ENCODE peak calls at places on chromosomes 11 and 22, in six cellular contexts. One of them, this sample, is unnamed.

GRCh38 chr11:128061321-128061871 is 526.0 kb downstream of the ETS1 start:
- DNase-seq in CD4-positive, CD25-positive, alpha-beta regulatory T cell: no peak
- DNase-seq in PC-3: no peak
- DNase-seq in right lobe of liver: no peak
- DNase-seq in BE2C: no peak
- DNase-seq in A549: no peak
- DNase-seq in this sample: no peak

GRCh38 chr11:126109941-126110731 is 47.5 kb upstream of the CDON start:
- DNase-seq in CD4-positive, CD25-positive, alpha-beta regulatory T cell: no peak
- DNase-seq in PC-3: peak
- DNase-seq in BE2C: no peak
- DNase-seq in right lobe of liver: no peak
- DNase-seq in A549: no peak
- DNase-seq in this sample: no peak

GRCh38 chr11:45982656-45983470 is 60.4 kb downstream of the LARGE2 start:
- DNase-seq in right lobe of liver: no peak
- DNase-seq in A549: no peak
- DNase-seq in PC-3: no peak
- DNase-seq in BE2C: peak
- DNase-seq in CD4-positive, CD25-positive, alpha-beta regulatory T cell: no peak
- DNase-seq in this sample: no peak

GRCh38 chr11:69245491-69246345 is 48.2 kb upstream of the MYEOV start:
- DNase-seq in CD4-positive, CD25-positive, alpha-beta regulatory T cell: no peak
- DNase-seq in A549: no peak
- DNase-seq in BE2C: no peak
- DNase-seq in right lobe of liver: no peak
- DNase-seq in PC-3: no peak
- DNase-seq in this sample: no peak

GRCh38 chr22:43154887-43155536 is 3.7 kb downstream of the TSPO start:
- DNase-seq in BE2C: no peak
- DNase-seq in PC-3: no peak
- DNase-seq in right lobe of liver: no peak
- DNase-seq in CD4-positive, CD25-positive, alpha-beta regulatory T cell: no peak
- DNase-seq in A549: no peak
- DNase-seq in this sample: no peak

GRCh38 chr11:2142762-2143202 is 3.6 kb upstream of the IGF2 start:
- DNase-seq in right lobe of liver: no peak
- DNase-seq in A549: no peak
- DNase-seq in BE2C: no peak
- DNase-seq in CD4-positive, CD25-positive, alpha-beta regulatory T cell: no peak
- DNase-seq in PC-3: peak
- DNase-seq in this sample: no peak

GRCh38 chr11:119700536-119701346 is 28.3 kb downstream of the NECTIN1 start:
- DNase-seq in CD4-positive, CD25-positive, alpha-beta regulatory T cell: no peak
- DNase-seq in PC-3: peak
- DNase-seq in BE2C: no peak
- DNase-seq in right lobe of liver: no peak
- DNase-seq in A549: no peak
- DNase-seq in this sample: no peak

GRCh38 chr11:67293090-67293489 is 4.0 kb downstream of the ANKRD13D start:
- DNase-seq in right lobe of liver: no peak
- DNase-seq in BE2C: no peak
- DNase-seq in CD4-positive, CD25-positive, alpha-beta regulatory T cell: no peak
- DNase-seq in PC-3: peak
- DNase-seq in A549: no peak
- DNase-seq in this sample: no peak

GRCh38 chr11:66768088-66768521 is 39.1 kb upstream of the SPTBN2 start:
- DNase-seq in A549: peak
- DNase-seq in CD4-positive, CD25-positive, alpha-beta regulatory T cell: no peak
- DNase-seq in PC-3: no peak
- DNase-seq in right lobe of liver: no peak
- DNase-seq in BE2C: no peak
- DNase-seq in this sample: no peak

GRCh38 chr22:25353516-25354445 is 134.3 kb downstream of the CRYBB2 start:
- DNase-seq in PC-3: no peak
- DNase-seq in BE2C: no peak
- DNase-seq in CD4-positive, CD25-positive, alpha-beta regulatory T cell: no peak
- DNase-seq in right lobe of liver: no peak
- DNase-seq in A549: no peak
- DNase-seq in this sample: no peak

GRCh38 chr11:65021003-65021402 is 6.2 kb upstream of the SNX15 start:
- DNase-seq in PC-3: no peak
- DNase-seq in CD4-positive, CD25-positive, alpha-beta regulatory T cell: no peak
- DNase-seq in right lobe of liver: no peak
- DNase-seq in BE2C: no peak
- DNase-seq in A549: no peak
- DNase-seq in this sample: no peak

GRCh38 chr11:114304969-114305368 is 8.8 kb downstream of the NNMT start:
- DNase-seq in CD4-positive, CD25-positive, alpha-beta regulatory T cell: no peak
- DNase-seq in BE2C: no peak
- DNase-seq in A549: no peak
- DNase-seq in right lobe of liver: no peak
- DNase-seq in PC-3: no peak
- DNase-seq in this sample: no peak

GRCh38 chr11:541433-541885 is 4.1 kb downstream of the LRRC56 start:
- DNase-seq in BE2C: no peak
- DNase-seq in A549: no peak
- DNase-seq in CD4-positive, CD25-positive, alpha-beta regulatory T cell: no peak
- DNase-seq in right lobe of liver: peak
- DNase-seq in PC-3: no peak
- DNase-seq in this sample: no peak

GRCh38 chr11:36509265-36509664 is 807 bp downstream of the TRAF6 start:
- DNase-seq in PC-3: peak
- DNase-seq in A549: no peak
- DNase-seq in right lobe of liver: no peak
- DNase-seq in BE2C: no peak
- DNase-seq in CD4-positive, CD25-positive, alpha-beta regulatory T cell: no peak
- DNase-seq in this sample: no peak

GRCh38 chr22:44096736-44097135 is 72.6 kb downstream of the PARVB start:
- DNase-seq in PC-3: no peak
- DNase-seq in A549: no peak
- DNase-seq in right lobe of liver: peak
- DNase-seq in CD4-positive, CD25-positive, alpha-beta regulatory T cell: no peak
- DNase-seq in BE2C: no peak
- DNase-seq in this sample: no peak

GRCh38 chr11:118290923-118291322 is 13.6 kb upstream of the CD3E start:
- DNase-seq in PC-3: peak
- DNase-seq in right lobe of liver: no peak
- DNase-seq in CD4-positive, CD25-positive, alpha-beta regulatory T cell: no peak
- DNase-seq in A549: peak
- DNase-seq in BE2C: no peak
- DNase-seq in this sample: no peak

GRCh38 chr22:28952857-28953256 is 69.5 kb downstream of the ZNRF3 start:
- DNase-seq in A549: no peak
- DNase-seq in right lobe of liver: no peak
- DNase-seq in CD4-positive, CD25-positive, alpha-beta regulatory T cell: no peak
- DNase-seq in PC-3: peak
- DNase-seq in BE2C: no peak
- DNase-seq in this sample: no peak

GRCh38 chr11:18145025-18145424 is 12.7 kb downstream of the MRGPRX3 start:
- DNase-seq in PC-3: no peak
- DNase-seq in CD4-positive, CD25-positive, alpha-beta regulatory T cell: no peak
- DNase-seq in A549: peak
- DNase-seq in right lobe of liver: no peak
- DNase-seq in BE2C: no peak
- DNase-seq in this sample: no peak

DNA sequence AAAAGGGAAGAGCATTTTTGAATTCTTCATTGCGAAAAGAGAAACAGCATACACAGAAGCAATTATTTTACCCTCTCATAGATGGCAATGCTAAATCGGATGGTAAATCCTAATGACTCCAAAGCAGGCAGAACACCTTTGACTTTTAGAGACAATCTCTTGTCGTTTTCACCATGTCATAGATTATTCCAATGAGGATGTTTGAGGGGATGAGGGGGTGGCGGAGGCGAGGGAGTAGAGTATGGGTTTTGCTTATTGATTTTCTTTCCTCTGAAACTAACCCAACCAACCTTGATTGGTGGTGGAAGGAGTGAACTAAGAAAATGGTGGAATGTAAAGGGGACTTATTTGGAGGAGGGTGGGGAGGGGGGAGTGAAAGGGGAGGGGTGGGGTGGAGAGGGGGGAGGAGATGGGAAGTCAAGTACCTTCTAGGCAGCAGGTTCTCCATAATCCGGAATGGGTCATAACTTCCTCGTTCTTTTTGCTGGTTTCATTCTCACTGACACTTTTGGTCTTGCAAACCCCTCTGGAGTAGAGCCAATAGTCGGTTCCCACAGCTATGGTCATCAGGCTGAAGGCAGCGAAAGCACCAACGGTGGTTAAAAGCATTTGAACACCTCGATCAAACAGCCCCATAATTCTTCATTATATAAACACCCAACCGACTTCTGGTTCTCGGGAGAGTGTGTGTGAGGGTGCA is 1.5 kb downstream of the CACNG2 start:
- DNase-seq in BE2C: no peak
- DNase-seq in right lobe of liver: no peak
- DNase-seq in CD4-positive, CD25-positive, alpha-beta regulatory T cell: no peak
- DNase-seq in PC-3: no peak
- DNase-seq in A549: no peak
- DNase-seq in this sample: no peak
- H3K4me3 ChIP-seq in BE2C: peak
- H3K4me3 ChIP-seq in right lobe of liver: no peak
- H3K4me3 ChIP-seq in CD4-positive, CD25-positive, alpha-beta regulatory T cell: no peak
- H3K4me3 ChIP-seq in PC-3: no peak
- H3K4me3 ChIP-seq in A549: no peak
- H3K4me3 ChIP-seq in this sample: no peak

DNA sequence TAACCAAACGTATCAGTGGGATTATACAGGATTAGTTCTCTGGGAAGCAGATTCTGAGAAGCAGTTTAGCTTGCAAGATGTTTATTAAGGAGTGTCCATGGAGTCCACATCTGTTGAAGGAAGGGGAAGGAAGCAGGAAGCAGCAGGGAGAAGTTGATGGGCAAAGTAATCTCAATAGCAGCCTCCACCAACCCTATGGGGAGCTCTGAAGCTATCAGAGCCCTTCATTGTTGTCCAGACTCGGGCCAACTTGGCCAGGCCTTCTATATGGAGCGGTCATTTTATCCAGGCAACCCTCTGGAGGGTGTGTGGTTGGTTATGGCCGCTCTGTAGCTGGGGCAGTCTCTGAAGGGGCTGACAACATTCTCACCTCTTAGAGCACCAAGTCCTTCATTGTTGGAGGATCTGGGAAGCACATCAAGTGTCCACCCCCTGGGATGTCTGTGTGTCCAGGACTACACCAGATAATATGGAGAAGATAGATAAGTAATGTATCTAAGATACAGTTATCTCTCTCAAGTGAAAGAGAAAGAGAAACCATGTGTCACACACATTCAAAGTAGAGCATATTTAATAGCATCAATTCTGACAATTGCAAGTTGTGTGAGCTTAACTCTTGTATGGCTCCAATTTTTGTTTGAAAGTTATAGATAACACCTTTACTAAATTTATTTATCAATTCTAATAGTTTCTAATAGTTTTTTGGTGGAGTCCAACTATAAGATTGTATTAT is 101.7 kb upstream of the TRIM77 start:
- DNase-seq in PC-3: no peak
- DNase-seq in BE2C: no peak
- DNase-seq in CD4-positive, CD25-positive, alpha-beta regulatory T cell: no peak
- DNase-seq in right lobe of liver: no peak
- DNase-seq in A549: no peak
- DNase-seq in this sample: no peak
- H3K4me3 ChIP-seq in PC-3: no peak
- H3K4me3 ChIP-seq in BE2C: no peak
- H3K4me3 ChIP-seq in CD4-positive, CD25-positive, alpha-beta regulatory T cell: no peak
- H3K4me3 ChIP-seq in right lobe of liver: no peak
- H3K4me3 ChIP-seq in A549: no peak
- H3K4me3 ChIP-seq in this sample: no peak

GRCh38 chr11:12377824-12378593 is 638 bp downstream of the PARVA start:
- DNase-seq in right lobe of liver: peak
- DNase-seq in A549: peak
- DNase-seq in BE2C: peak
- DNase-seq in PC-3: peak
- DNase-seq in CD4-positive, CD25-positive, alpha-beta regulatory T cell: no peak
- DNase-seq in this sample: no peak

GRCh38 chr11:12381875-12382274 is 4.5 kb downstream of the PARVA start:
- DNase-seq in PC-3: no peak
- DNase-seq in CD4-positive, CD25-positive, alpha-beta regulatory T cell: no peak
- DNase-seq in BE2C: no peak
- DNase-seq in right lobe of liver: no peak
- DNase-seq in A549: no peak
- DNase-seq in this sample: no peak

GRCh38 chr11:12380565-12381325 is 3.4 kb downstream of the PARVA start:
- DNase-seq in A549: no peak
- DNase-seq in right lobe of liver: no peak
- DNase-seq in BE2C: no peak
- DNase-seq in CD4-positive, CD25-positive, alpha-beta regulatory T cell: no peak
- DNase-seq in PC-3: no peak
- DNase-seq in this sample: no peak

GRCh38 chr11:12376259-12376971 is 956 bp upstream of the PARVA start:
- DNase-seq in CD4-positive, CD25-positive, alpha-beta regulatory T cell: no peak
- DNase-seq in right lobe of liver: no peak
- DNase-seq in BE2C: no peak
- DNase-seq in PC-3: no peak
- DNase-seq in A549: no peak
- DNase-seq in this sample: no peak

DNA sequence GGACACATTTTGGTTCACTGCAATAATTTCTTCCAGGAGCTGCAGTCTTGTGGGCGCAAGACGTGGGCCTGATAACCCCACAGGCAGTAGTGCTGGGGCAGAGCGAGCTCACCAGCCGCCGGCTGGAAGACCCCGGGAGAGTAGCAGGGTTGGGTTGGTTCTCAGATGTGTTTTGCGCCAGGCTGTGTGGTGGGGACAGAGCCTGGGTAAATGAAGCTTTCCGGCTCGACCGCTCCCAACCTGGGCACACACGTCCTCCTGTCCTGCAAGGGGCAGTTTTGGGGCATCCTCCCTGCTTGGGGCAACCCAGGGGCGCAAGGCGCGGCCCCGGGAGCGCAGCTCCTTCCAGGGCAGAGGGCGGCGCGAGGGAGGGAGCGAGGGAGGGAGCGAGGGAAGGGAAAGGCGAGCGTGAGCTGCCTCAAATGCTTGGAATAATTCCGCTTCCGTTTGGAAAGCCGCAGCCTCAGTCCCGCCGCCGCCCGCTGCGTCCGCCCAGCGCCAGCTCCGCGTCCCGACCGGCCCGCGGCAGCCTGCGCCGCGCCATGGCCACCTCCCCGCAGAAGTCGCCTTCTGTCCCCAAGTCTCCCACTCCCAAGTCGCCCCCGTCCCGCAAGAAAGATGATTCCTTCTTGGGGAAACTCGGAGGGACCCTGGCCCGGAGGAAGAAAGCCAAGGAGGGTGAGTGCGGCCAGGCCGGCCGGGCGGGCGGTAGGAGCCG is at the start of gene PARVA:
- DNase-seq in A549: peak
- DNase-seq in CD4-positive, CD25-positive, alpha-beta regulatory T cell: no peak
- DNase-seq in BE2C: no peak
- DNase-seq in PC-3: peak
- DNase-seq in right lobe of liver: peak
- DNase-seq in this sample: no peak
- H3K4me3 ChIP-seq in A549: peak
- H3K4me3 ChIP-seq in CD4-positive, CD25-positive, alpha-beta regulatory T cell: peak
- H3K4me3 ChIP-seq in BE2C: peak
- H3K4me3 ChIP-seq in PC-3: peak
- H3K4me3 ChIP-seq in right lobe of liver: peak
- H3K4me3 ChIP-seq in this sample: no peak

DNA sequence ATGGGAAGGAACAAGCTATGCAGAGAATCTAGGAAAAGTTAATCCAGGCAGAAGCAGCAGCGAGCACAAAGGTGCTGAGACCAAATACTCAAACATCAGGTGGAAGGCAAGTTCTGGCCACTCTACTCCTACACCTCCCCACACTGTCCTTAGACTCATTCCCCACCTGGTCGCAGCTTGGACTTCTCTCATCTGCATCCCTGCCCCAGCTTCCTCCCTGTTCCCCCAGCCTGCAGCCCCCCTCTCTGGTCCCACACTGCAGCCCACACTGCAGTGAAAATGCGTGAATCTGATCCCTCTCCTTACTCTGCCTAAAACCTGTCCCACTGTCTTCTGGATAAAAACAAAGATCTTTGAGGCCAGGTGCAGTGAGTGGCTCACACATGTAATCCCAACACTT is 9.1 kb downstream of the TPBGL start:
- DNase-seq in CD4-positive, CD25-positive, alpha-beta regulatory T cell: no peak
- DNase-seq in A549: no peak
- DNase-seq in BE2C: peak
- DNase-seq in right lobe of liver: no peak
- DNase-seq in PC-3: no peak
- DNase-seq in this sample: no peak
- H3K4me3 ChIP-seq in CD4-positive, CD25-positive, alpha-beta regulatory T cell: no peak
- H3K4me3 ChIP-seq in A549: no peak
- H3K4me3 ChIP-seq in BE2C: no peak
- H3K4me3 ChIP-seq in right lobe of liver: no peak
- H3K4me3 ChIP-seq in PC-3: no peak
- H3K4me3 ChIP-seq in this sample: no peak

This sample was measured in Jurkat, Clone E6-1.